ENCODE peak calls at places on chromosomes 7 and 10, in seven cellular contexts. Q, D, Z, M, R, F and E are unnamed samples.

GRCh38 chr10:34094146-34094696 is 720.9 kb downstream of the PARD3 start:
- DNase-seq in Z (no peak), F (no peak), Q (no peak), M (no peak), D (no peak), R (no peak), E (no peak)

GRCh38 chr7:150404172-150404784 is 25.1 kb downstream of the ZNF775 start:
- DNase-seq in Z (no peak), D (no peak), M (no peak), F (no peak), R (no peak), Q (no peak), E (no peak)

GRCh38 chr10:125084191-125085186 is 75.9 kb downstream of the CTBP2 start:
- DNase-seq in Q (peak; percentile 98), F (no peak), D (no peak), Z (no peak), R (no peak), M (no peak), E (no peak)

GRCh38 chr7:137032436-137032835 is 164.0 kb downstream of the CHRM2 start:
- DNase-seq in D (no peak), M (no peak), Q (no peak), R (no peak), F (no peak), Z (no peak), E (no peak)

GRCh38 chr10:73907841-73908517 is 3.0 kb upstream of the PLAU start:
- DNase-seq in Q (no peak), F (no peak), D (no peak), Z (no peak), M (no peak), R (no peak), E (no peak)

GRCh38 chr7:19969859-19970493 is 196.6 kb upstream of the TMEM196 start:
- DNase-seq in Z (no peak), M (no peak), R (no peak), D (no peak), F (no peak), Q (no peak), E (no peak)

GRCh38 chr10:86100581-86101061 is 266.0 kb downstream of the GRID1 start:
- DNase-seq in R (no peak), M (no peak), D (no peak), Z (no peak), F (no peak), Q (no peak), E (no peak)

GRCh38 chr7:35253680-35254495 is at the start of gene TBX20:
- DNase-seq in R (no peak), M (no peak), D (no peak), F (peak; percentile 76), Q (peak; percentile 66), Z (peak; percentile 19), E (no peak)

GRCh38 chr7:44396931-44397525 is 71.6 kb upstream of the CAMK2B start:
- DNase-seq in Q (no peak), Z (no peak), M (no peak), F (no peak), D (no peak), R (no peak), E (no peak)

GRCh38 chr7:1710936-1711335 is 40.9 kb downstream of the ELFN1 start:
- DNase-seq in D (no peak), M (no peak), F (no peak), Z (no peak), Q (no peak), R (no peak), E (no peak)

GRCh38 chr10:44958196-44958896 is 1.3 kb upstream of the RASSF4 start:
- DNase-seq in F (no peak), Z (no peak), Q (peak; percentile 62), R (no peak), D (no peak), M (no peak), E (no peak)

GRCh38 chr10:35643976-35644799 is 2.1 kb upstream of the FZD8 start:
- DNase-seq in R (no peak), D (no peak), Z (no peak), Q (peak; percentile 14), M (no peak), F (peak; percentile 37), E (no peak)

GRCh38 chr10:129758180-129758579 is 205.9 kb downstream of the EBF3 start:
- DNase-seq in Q (no peak), M (no peak), F (no peak), R (no peak), D (no peak), Z (no peak), E (no peak)

GRCh38 chr10:114412907-114413386 is 8.6 kb upstream of the AFAP1L2 start:
- DNase-seq in R (no peak), M (no peak), F (no peak), D (no peak), Q (no peak), Z (no peak), E (no peak)

GRCh38 chr7:78130443-78131200 is 332.0 kb downstream of the PHTF2 start:
- DNase-seq in Q (no peak), M (no peak), Z (no peak), F (no peak), R (no peak), D (no peak), E (no peak)

GRCh38 chr7:47587389-47587788 is 5.5 kb upstream of the TNS3 start:
- DNase-seq in R (no peak), M (no peak), D (no peak), Q (peak; percentile 70), Z (no peak), F (no peak), E (no peak)

GRCh38 chr10:122199689-122200088 is 71.4 kb upstream of the BTBD16 start:
- DNase-seq in R (no peak), D (no peak), F (no peak), M (no peak), Q (no peak), Z (no peak), E (no peak)

GRCh38 chr10:130935051-130935450 is 376.5 kb downstream of the TCERG1L start:
- DNase-seq in M (no peak), D (no peak), F (no peak), Q (peak; percentile 70), Z (peak; percentile 6), R (no peak), E (no peak)

GRCh38 chr10:23927926-23928325 is 281.0 kb upstream of the KIAA1217 start:
- DNase-seq in F (peak; percentile 27), Z (no peak), D (no peak), M (no peak), Q (no peak), R (no peak), E (no peak)

GRCh38 chr10:128211953-128212727 is 85.9 kb upstream of the MKI67 start:
- DNase-seq in M (peak; percentile 80), D (peak; percentile 66), Z (peak; percentile 48), F (peak; percentile 93), Q (peak; percentile 91), R (peak; percentile 67), E (peak; percentile 77)

GRCh38 chr7:155790666-155791065 is 21.6 kb downstream of the SHH start:
- DNase-seq in F (no peak), R (no peak), D (no peak), M (no peak), Q (no peak), Z (no peak), E (no peak)

GRCh38 chr7:154837087-154837486 is 165.8 kb downstream of the PAXIP1 start:
- DNase-seq in R (no peak), Z (no peak), Q (no peak), F (no peak), M (no peak), D (no peak), E (no peak)